ENCODE peak calls at places on chromosomes 7 and 10, in seven cellular contexts. One of them, this sample, is unnamed.

GRCh38 chr7:4667776-4668509 is 14.2 kb upstream of the FOXK1 start:
- DNase-seq in HCEC 1CT: no peak
- DNase-seq in breast epithelium: no peak
- DNase-seq in effector CD4-positive, alpha-beta T cell: no peak
- DNase-seq in iris pigment epithelial cell: peak
- DNase-seq in brain microvascular endothelial cell: peak
- DNase-seq in CD4-positive, alpha-beta T cell: no peak
- DNase-seq in this sample: no peak

GRCh38 chr10:25082276-25083204 is 66.1 kb downstream of the THNSL1 start:
- DNase-seq in CD4-positive, alpha-beta T cell: no peak
- DNase-seq in effector CD4-positive, alpha-beta T cell: no peak
- DNase-seq in brain microvascular endothelial cell: no peak
- DNase-seq in HCEC 1CT: no peak
- DNase-seq in iris pigment epithelial cell: no peak
- DNase-seq in breast epithelium: no peak
- DNase-seq in this sample: no peak

GRCh38 chr7:126778101-126778500 is 474.6 kb downstream of the GRM8 start:
- DNase-seq in breast epithelium: no peak
- DNase-seq in iris pigment epithelial cell: no peak
- DNase-seq in HCEC 1CT: no peak
- DNase-seq in effector CD4-positive, alpha-beta T cell: no peak
- DNase-seq in CD4-positive, alpha-beta T cell: no peak
- DNase-seq in brain microvascular endothelial cell: no peak
- DNase-seq in this sample: no peak

GRCh38 chr10:133032231-133032630 is 55.5 kb upstream of the ADGRA1 start:
- DNase-seq in breast epithelium: no peak
- DNase-seq in iris pigment epithelial cell: no peak
- DNase-seq in HCEC 1CT: no peak
- DNase-seq in effector CD4-positive, alpha-beta T cell: no peak
- DNase-seq in brain microvascular endothelial cell: no peak
- DNase-seq in CD4-positive, alpha-beta T cell: no peak
- DNase-seq in this sample: no peak

GRCh38 chr7:139570119-139570518 is 46.6 kb downstream of the CLEC2L start:
- DNase-seq in breast epithelium: no peak
- DNase-seq in iris pigment epithelial cell: no peak
- DNase-seq in brain microvascular endothelial cell: no peak
- DNase-seq in HCEC 1CT: no peak
- DNase-seq in effector CD4-positive, alpha-beta T cell: no peak
- DNase-seq in CD4-positive, alpha-beta T cell: no peak
- DNase-seq in this sample: no peak

GRCh38 chr7:96303686-96304443 is 18.0 kb downstream of the SLC25A13 start:
- DNase-seq in CD4-positive, alpha-beta T cell: no peak
- DNase-seq in breast epithelium: no peak
- DNase-seq in effector CD4-positive, alpha-beta T cell: no peak
- DNase-seq in brain microvascular endothelial cell: peak
- DNase-seq in HCEC 1CT: peak
- DNase-seq in iris pigment epithelial cell: peak
- DNase-seq in this sample: no peak

GRCh38 chr7:194257-194995 is 2.1 kb downstream of the FAM20C start:
- DNase-seq in brain microvascular endothelial cell: peak
- DNase-seq in breast epithelium: no peak
- DNase-seq in CD4-positive, alpha-beta T cell: no peak
- DNase-seq in effector CD4-positive, alpha-beta T cell: no peak
- DNase-seq in iris pigment epithelial cell: peak
- DNase-seq in HCEC 1CT: peak
- DNase-seq in this sample: no peak

GRCh38 chr7:23594879-23595604 is 2.1 kb upstream of the CCDC126 start:
- DNase-seq in iris pigment epithelial cell: peak
- DNase-seq in brain microvascular endothelial cell: no peak
- DNase-seq in breast epithelium: no peak
- DNase-seq in effector CD4-positive, alpha-beta T cell: no peak
- DNase-seq in CD4-positive, alpha-beta T cell: no peak
- DNase-seq in HCEC 1CT: no peak
- DNase-seq in this sample: peak

GRCh38 chr7:137670521-137671064 is 176.2 kb downstream of the DGKI start:
- DNase-seq in breast epithelium: no peak
- DNase-seq in HCEC 1CT: peak
- DNase-seq in iris pigment epithelial cell: peak
- DNase-seq in CD4-positive, alpha-beta T cell: no peak
- DNase-seq in effector CD4-positive, alpha-beta T cell: no peak
- DNase-seq in brain microvascular endothelial cell: peak
- DNase-seq in this sample: peak

GRCh38 chr10:114266521-114266920 is 27.5 kb downstream of the VWA2 start:
- DNase-seq in breast epithelium: peak
- DNase-seq in HCEC 1CT: no peak
- DNase-seq in brain microvascular endothelial cell: peak
- DNase-seq in effector CD4-positive, alpha-beta T cell: no peak
- DNase-seq in CD4-positive, alpha-beta T cell: no peak
- DNase-seq in iris pigment epithelial cell: peak
- DNase-seq in this sample: no peak

GRCh38 chr7:5005066-5005465 is 40.6 kb upstream of the RBAK start:
- DNase-seq in HCEC 1CT: no peak
- DNase-seq in effector CD4-positive, alpha-beta T cell: no peak
- DNase-seq in brain microvascular endothelial cell: no peak
- DNase-seq in iris pigment epithelial cell: no peak
- DNase-seq in breast epithelium: no peak
- DNase-seq in CD4-positive, alpha-beta T cell: no peak
- DNase-seq in this sample: no peak

GRCh38 chr10:5639066-5639465 is 27.3 kb downstream of the ASB13 start:
- DNase-seq in HCEC 1CT: no peak
- DNase-seq in CD4-positive, alpha-beta T cell: no peak
- DNase-seq in effector CD4-positive, alpha-beta T cell: no peak
- DNase-seq in iris pigment epithelial cell: no peak
- DNase-seq in breast epithelium: no peak
- DNase-seq in brain microvascular endothelial cell: no peak
- DNase-seq in this sample: no peak

GRCh38 chr7:151028131-151028947 is at the start of gene ABCB8:
- DNase-seq in HCEC 1CT: peak
- DNase-seq in effector CD4-positive, alpha-beta T cell: peak
- DNase-seq in CD4-positive, alpha-beta T cell: peak
- DNase-seq in brain microvascular endothelial cell: peak
- DNase-seq in breast epithelium: peak
- DNase-seq in iris pigment epithelial cell: peak
- DNase-seq in this sample: peak

GRCh38 chr10:131824371-131825149 is 76.2 kb upstream of the PPP2R2D start:
- DNase-seq in brain microvascular endothelial cell: no peak
- DNase-seq in HCEC 1CT: no peak
- DNase-seq in CD4-positive, alpha-beta T cell: no peak
- DNase-seq in effector CD4-positive, alpha-beta T cell: no peak
- DNase-seq in breast epithelium: no peak
- DNase-seq in iris pigment epithelial cell: no peak
- DNase-seq in this sample: no peak

GRCh38 chr7:116876664-116877442 is 14.5 kb downstream of the CAPZA2 start:
- DNase-seq in HCEC 1CT: no peak
- DNase-seq in breast epithelium: no peak
- DNase-seq in effector CD4-positive, alpha-beta T cell: no peak
- DNase-seq in iris pigment epithelial cell: no peak
- DNase-seq in brain microvascular endothelial cell: peak
- DNase-seq in CD4-positive, alpha-beta T cell: no peak
- DNase-seq in this sample: no peak

GRCh38 chr7:51606601-51607154 is 290.1 kb upstream of the COBL start:
- DNase-seq in brain microvascular endothelial cell: no peak
- DNase-seq in CD4-positive, alpha-beta T cell: no peak
- DNase-seq in breast epithelium: no peak
- DNase-seq in HCEC 1CT: no peak
- DNase-seq in iris pigment epithelial cell: no peak
- DNase-seq in effector CD4-positive, alpha-beta T cell: no peak
- DNase-seq in this sample: no peak

GRCh38 chr10:21525367-21526183 is at the start of gene SKIDA1:
- DNase-seq in effector CD4-positive, alpha-beta T cell: peak
- DNase-seq in CD4-positive, alpha-beta T cell: peak
- DNase-seq in HCEC 1CT: peak
- DNase-seq in breast epithelium: peak
- DNase-seq in brain microvascular endothelial cell: peak
- DNase-seq in iris pigment epithelial cell: peak
- DNase-seq in this sample: no peak

GRCh38 chr10:86130737-86131475 is 235.7 kb downstream of the GRID1 start:
- DNase-seq in breast epithelium: no peak
- DNase-seq in CD4-positive, alpha-beta T cell: no peak
- DNase-seq in effector CD4-positive, alpha-beta T cell: no peak
- DNase-seq in HCEC 1CT: no peak
- DNase-seq in brain microvascular endothelial cell: no peak
- DNase-seq in iris pigment epithelial cell: no peak
- DNase-seq in this sample: no peak

GRCh38 chr10:541750-542371 is 147.6 kb downstream of the DIP2C start:
- DNase-seq in CD4-positive, alpha-beta T cell: no peak
- DNase-seq in HCEC 1CT: no peak
- DNase-seq in iris pigment epithelial cell: no peak
- DNase-seq in brain microvascular endothelial cell: no peak
- DNase-seq in breast epithelium: no peak
- DNase-seq in effector CD4-positive, alpha-beta T cell: no peak
- DNase-seq in this sample: no peak

GRCh38 chr10:111578076-111578475 is 501.2 kb downstream of the ADRA2A start:
- DNase-seq in effector CD4-positive, alpha-beta T cell: no peak
- DNase-seq in breast epithelium: no peak
- DNase-seq in brain microvascular endothelial cell: no peak
- DNase-seq in CD4-positive, alpha-beta T cell: no peak
- DNase-seq in iris pigment epithelial cell: no peak
- DNase-seq in HCEC 1CT: no peak
- DNase-seq in this sample: no peak

GRCh38 chr10:89522463-89522862 is 12.9 kb downstream of the SLC16A12 start:
- DNase-seq in brain microvascular endothelial cell: no peak
- DNase-seq in CD4-positive, alpha-beta T cell: no peak
- DNase-seq in effector CD4-positive, alpha-beta T cell: no peak
- DNase-seq in HCEC 1CT: peak
- DNase-seq in breast epithelium: no peak
- DNase-seq in iris pigment epithelial cell: peak
- DNase-seq in this sample: no peak

GRCh38 chr10:71234970-71235681 is 22.8 kb downstream of the UNC5B start:
- DNase-seq in effector CD4-positive, alpha-beta T cell: no peak
- DNase-seq in CD4-positive, alpha-beta T cell: no peak
- DNase-seq in breast epithelium: no peak
- DNase-seq in brain microvascular endothelial cell: peak
- DNase-seq in iris pigment epithelial cell: peak
- DNase-seq in HCEC 1CT: no peak
- DNase-seq in this sample: no peak

This sample was measured in GM12878.